ENCODE peak calls at places on chromosome 2, in seven cellular contexts. U, F, Q, C, I, A and N are unnamed samples.
A peak's percentile ranks its signal among the peaks of the same experiment; 100 is the strongest.

GRCh38 chr2:42562474-42563144 is 5.8 kb upstream of the MTA3 start:
- DNase-seq in U (no peak), F (no peak), Q (no peak), C (no peak), I (no peak), A (no peak), N (peak; percentile 29)

GRCh38 chr2:215374002-215374401 is 61.9 kb downstream of the FN1 start:
- DNase-seq in U (no peak), F (no peak), Q (no peak), C (no peak), I (no peak), A (no peak), N (no peak)

GRCh38 chr2:25936889-25937545 is 45.3 kb downstream of the KIF3C start:
- DNase-seq in U (no peak), F (no peak), Q (no peak), C (no peak), I (no peak), A (no peak), N (no peak)

GRCh38 chr2:110679865-110680264 is 2.0 kb upstream of the BUB1 start:
- DNase-seq in U (no peak), F (no peak), Q (no peak), C (no peak), I (no peak), A (no peak), N (no peak)

GRCh38 chr2:167289651-167290410 is 401.6 kb downstream of the XIRP2 start:
- DNase-seq in U (peak; percentile 28), F (no peak), Q (peak; percentile 24), C (no peak), I (no peak), A (no peak), N (no peak)

GRCh38 chr2:223949241-223949640 is 4.1 kb upstream of the WDFY1 start:
- DNase-seq in U (no peak), F (no peak), Q (no peak), C (no peak), I (no peak), A (no peak), N (no peak)

GRCh38 chr2:149562304-149562703 is 25.3 kb downstream of the MMADHC start:
- DNase-seq in U (peak; percentile 78), F (no peak), Q (no peak), C (no peak), I (no peak), A (no peak), N (no peak)

GRCh38 chr2:148990968-148991367 is 47.5 kb upstream of the LYPD6B start:
- DNase-seq in U (no peak), F (no peak), Q (no peak), C (no peak), I (no peak), A (no peak), N (no peak)